ENCODE peak calls at places on chromosomes 2 and 18, in four cellular contexts. C is stromal cell of bone marrow, U is nucleus accumbens, I is activated T-cell treated with anti-CD3 and anti-CD28 coated beads for 1 hour. T is an unnamed sample.

GRCh38 chr2:237685408-237685807 is 58.0 kb downstream of the LRRFIP1 start:
- DNase-seq in I (no peak), C (no peak), U (no peak), T (no peak)

GRCh38 chr2:142325870-142326269 is 195.1 kb upstream of the LRP1B start:
- DNase-seq in U (no peak), C (no peak), I (no peak), T (no peak)

GRCh38 chr2:203623104-203623503 is 83.3 kb upstream of the CD28 start:
- DNase-seq in C (peak; percentile 94), I (no peak), U (no peak), T (no peak)

GRCh38 chr2:138244400-138245001 is 257.1 kb upstream of the SPOPL start:
- DNase-seq in C (no peak), U (no peak), I (no peak), T (no peak)

GRCh38 chr2:201182650-201183372 is at the start of gene CASP10:
- DNase-seq in I (no peak), C (no peak), U (no peak), T (no peak)

GRCh38 chr2:218785103-218785502 is 3.2 kb downstream of the CYP27A1 start:
- DNase-seq in I (no peak), C (no peak), U (no peak), T (no peak)

GRCh38 chr2:105385703-105386540 is 12.9 kb downstream of the FHL2 start:
- DNase-seq in I (no peak), U (no peak), C (no peak), T (no peak)

GRCh38 chr2:149739171-149739879 is 151.8 kb upstream of the MMADHC start:
- DNase-seq in U (no peak), C (no peak), I (no peak), T (no peak)

GRCh38 chr18:57434177-57434535 is 1.0 kb upstream of the ONECUT2 start:
- DNase-seq in C (no peak), U (no peak), I (no peak), T (no peak)

GRCh38 chr18:43789234-43790000 is 512.1 kb upstream of the SYT4 start:
- DNase-seq in C (peak; percentile 39), I (no peak), U (no peak), T (no peak)

GRCh38 chr18:2971741-2972552 is 41.0 kb downstream of the LPIN2 start:
- DNase-seq in I (peak; percentile 42), U (no peak), C (peak; percentile 40), T (peak; percentile 42)

GRCh38 chr2:65026154-65026553 is 30.1 kb upstream of the CEP68 start:
- DNase-seq in C (no peak), I (no peak), U (no peak), T (no peak)

GRCh38 chr2:132670104-132670960 is at the start of gene LYPD1:
- DNase-seq in C (no peak), I (no peak), U (peak; percentile 62), T (no peak)

GRCh38 chr2:191265311-191266170 is 20.3 kb downstream of the MYO1B start:
- DNase-seq in U (no peak), I (no peak), C (peak; percentile 60), T (no peak)

GRCh38 chr18:66571845-66572244 is 32.0 kb downstream of the CDH19 start:
- DNase-seq in U (no peak), C (no peak), I (no peak), T (no peak)

GRCh38 chr2:3650140-3650944 is 7.7 kb upstream of the ALLC start:
- DNase-seq in C (no peak), U (no peak), I (no peak), T (no peak)

GRCh38 chr2:58762176-58762781 is 521.2 kb upstream of the FANCL start:
- DNase-seq in I (no peak), C (peak; percentile 13), U (peak; percentile 25), T (no peak)

GRCh38 chr2:124035001-124035400 is 9.9 kb downstream of the CNTNAP5 start:
- DNase-seq in C (no peak), U (no peak), I (no peak), T (no peak)

GRCh38 chr2:237128026-237128703 is 42.5 kb downstream of the COPS8 start:
- DNase-seq in U (peak; percentile 45), C (peak; percentile 100), I (no peak), T (peak; percentile 6)

GRCh38 chr2:144771348-144771747 is 251.4 kb upstream of the ZEB2 start:
- DNase-seq in U (no peak), C (no peak), I (no peak), T (no peak)

GRCh38 chr2:237691200-237691907 is 64.0 kb downstream of the LRRFIP1 start:
- DNase-seq in C (no peak), I (no peak), U (no peak), T (no peak)

GRCh38 chr2:67824196-67824595 is 238.6 kb downstream of the C1D start:
- DNase-seq in C (no peak), U (no peak), I (no peak), T (no peak)

GRCh38 chr2:45938649-45939511 is 287.4 kb downstream of the PRKCE start:
- DNase-seq in U (no peak), C (peak; percentile 93), I (no peak), T (no peak)

GRCh38 chr18:34697233-34697632 is 12.9 kb upstream of the DTNA start:
- DNase-seq in C (no peak), U (no peak), I (no peak), T (no peak)

GRCh38 chr2:66851449-66851872 is 416.5 kb downstream of the MEIS1 start:
- DNase-seq in U (no peak), C (peak; percentile 88), I (no peak), T (no peak)

GRCh38 chr2:19346983-19347618 is 11.3 kb downstream of the OSR1 start:
- DNase-seq in C (no peak), I (no peak), U (no peak), T (no peak)

GRCh38 chr2:9001229-9001628 is 2.3 kb downstream of the MBOAT2 start:
- DNase-seq in U (no peak), I (no peak), C (no peak), T (no peak)

GRCh38 chr18:21267370-21267769 is 25.3 kb downstream of the GREB1L start:
- DNase-seq in I (no peak), U (no peak), C (no peak), T (no peak)

GRCh38 chr18:41731887-41732286 is 223.1 kb upstream of the PIK3C3 start:
- DNase-seq in C (no peak), I (no peak), U (no peak), T (no peak)

T was measured in CD4-positive, alpha-beta T cell.